ENCODE peak calls at places on chromosomes 13 and 19, in four cellular contexts. V is HepG2, W is coronary artery, Z is non-pigmented ciliary epithelial cell. P is an unnamed sample.

GRCh38 chr19:5001547-5002131 is 32.7 kb downstream of the KDM4B start:
- DNase-seq in V (peak; percentile 58), W (no peak), Z (no peak), P (peak; percentile 40)

GRCh38 chr19:52910648-52911047 is 12.6 kb downstream of the ZNF888 start:
- DNase-seq in V (no peak), W (no peak), Z (no peak), P (no peak)

GRCh38 chr19:43482193-43482592 is 16.8 kb upstream of the LYPD3 start:
- DNase-seq in V (no peak), W (no peak), Z (no peak), P (no peak)

GRCh38 chr19:57803594-57804325 is 11.0 kb downstream of the ZNF552 start:
- DNase-seq in V (peak; percentile 30), W (no peak), Z (peak; percentile 85), P (peak; percentile 62)

GRCh38 chr19:17611462-17612244 is 56.2 kb downstream of the COLGALT1 start:
- DNase-seq in V (no peak), W (no peak), Z (no peak), P (no peak)

GRCh38 chr19:36115453-36116343 is at the start of gene TBCB:
- DNase-seq in V (peak; percentile 25), W (peak; percentile 90), Z (no peak), P (no peak)

GRCh38 chr19:1754651-1755466 is 1.6 kb downstream of the ONECUT3 start:
- DNase-seq in V (no peak), W (no peak), Z (no peak), P (no peak)

GRCh38 chr19:10295847-10296591 is 6.3 kb downstream of the ICAM5 start:
- DNase-seq in V (no peak), W (no peak), Z (no peak), P (no peak)

GRCh38 chr13:34249546-34249945 is 431.6 kb downstream of the RFC3 start:
- DNase-seq in V (no peak), W (no peak), Z (no peak), P (no peak)

GRCh38 chr13:43307921-43308433 is 284.6 kb downstream of the DNAJC15 start:
- DNase-seq in V (peak; percentile 86), W (no peak), Z (peak; percentile 71), P (peak; percentile 86)